ENCODE peak calls at places on chromosomes 16 and 17, in four cellular contexts. Y, Z, F and E are unnamed samples.

GRCh38 chr17:50173335-50173941 is 7.6 kb downstream of the SGCA start:
- DNase-seq in Z (no peak), F (no peak), Y (no peak), E (no peak)

GRCh38 chr17:37220609-37220953 is 155.2 kb upstream of the C17orf78 start:
- DNase-seq in Z (peak; percentile 25), Y (peak; percentile 28), F (no peak), E (peak; percentile 7)

GRCh38 chr16:709651-710499 is 4.3 kb upstream of the FBXL16 start:
- DNase-seq in F (no peak), Y (peak; percentile 71), Z (no peak), E (no peak)

GRCh38 chr17:79207957-79208356 is 133.3 kb downstream of the ENGASE start:
- DNase-seq in Y (no peak), Z (no peak), F (no peak), E (no peak)

GRCh38 chr16:54059319-54059718 is 227.3 kb downstream of the IRX3 start:
- DNase-seq in Z (no peak), Y (no peak), F (peak; percentile 16), E (no peak)

GRCh38 chr16:59543641-59544040 is 809.5 kb upstream of the GOT2 start:
- DNase-seq in Z (no peak), Y (no peak), F (no peak), E (no peak)

GRCh38 chr17:59397316-59398073 is 66.0 kb downstream of the YPEL2 start:
- DNase-seq in Y (no peak), F (no peak), Z (no peak), E (no peak)

GRCh38 chr16:66366433-66367299 is at the start of gene CDH5:
- DNase-seq in Z (no peak), Y (no peak), F (no peak), E (no peak)

GRCh38 chr16:23826528-23827244 is 9.1 kb upstream of the PRKCB start:
- DNase-seq in Y (no peak), F (no peak), Z (peak; percentile 71), E (peak; percentile 34)

GRCh38 chr16:2819179-2819938 is 2.3 kb downstream of the PRSS21 start:
- DNase-seq in Y (no peak), F (no peak), Z (no peak), E (no peak)

GRCh38 chr16:51407199-51407598 is 256.1 kb upstream of the SALL1 start:
- DNase-seq in Y (no peak), F (no peak), Z (no peak), E (no peak)

GRCh38 chr17:49588726-49589555 is 13.3 kb downstream of the NXPH3 start:
- DNase-seq in Y (no peak), F (no peak), Z (no peak), E (no peak)

GRCh38 chr16:55503726-55504553 is 4.9 kb upstream of the LPCAT2 start:
- DNase-seq in Y (no peak), F (no peak), Z (no peak), E (no peak)

GRCh38 chr17:60161598-60162330 is 12.0 kb downstream of the CA4 start:
- DNase-seq in F (peak; percentile 83), Y (peak; percentile 3), Z (no peak), E (no peak)

GRCh38 chr16:17331991-17332390 is 138.8 kb downstream of the XYLT1 start:
- DNase-seq in F (no peak), Z (no peak), Y (no peak), E (no peak)

GRCh38 chr17:45104029-45104428 is 28.3 kb downstream of the PLCD3 start:
- DNase-seq in F (no peak), Z (no peak), Y (no peak), E (no peak)
- TF ChIP-seq CTCF in F (no peak), Z (no peak), Y (no peak), E (no peak)

GRCh38 chr17:12256380-12256995 is 235.8 kb downstream of the MAP2K4 start:
- DNase-seq in F (no peak), Z (peak; percentile 59), Y (peak; percentile 70), E (peak; percentile 39)

GRCh38 chr17:12252442-12252841 is 231.8 kb downstream of the MAP2K4 start:
- DNase-seq in Y (no peak), F (no peak), Z (no peak), E (no peak)

GRCh38 chr17:12257176-12257575 is 236.5 kb downstream of the MAP2K4 start:
- DNase-seq in Z (no peak), F (no peak), Y (no peak), E (no peak)

GRCh38 chr17:12250973-12251372 is 230.3 kb downstream of the MAP2K4 start:
- DNase-seq in Y (no peak), F (no peak), Z (no peak), E (no peak)

DNA sequence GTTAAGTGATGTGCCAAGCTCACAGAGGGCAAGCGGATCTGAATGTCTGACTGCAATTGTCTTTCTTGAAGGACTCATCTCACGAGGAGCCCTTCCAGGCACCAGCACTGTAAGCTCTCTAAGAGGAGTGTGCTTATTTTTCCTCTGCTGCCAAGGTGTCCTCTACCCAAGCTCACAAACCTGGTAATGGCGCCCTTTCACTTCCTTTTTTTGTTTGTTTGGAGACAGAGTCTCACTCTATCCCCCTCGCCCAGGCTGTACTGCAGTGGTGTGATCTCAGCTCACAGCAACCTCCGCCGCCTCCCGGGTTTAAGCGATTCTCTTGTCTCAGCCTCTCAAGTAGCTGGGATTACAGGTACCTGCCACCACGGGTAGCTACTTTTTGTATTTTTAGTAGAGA is 233.8 kb downstream of the MAP2K4 start:
- DNase-seq in Y (no peak), F (no peak), Z (peak; percentile 4), E (no peak)
- H2AFZ ChIP-seq in Y (no peak overlapping the region), F (peak overlapping the region; percentile 44), Z (no peak overlapping the region), E (no peak overlapping the region)

DNA sequence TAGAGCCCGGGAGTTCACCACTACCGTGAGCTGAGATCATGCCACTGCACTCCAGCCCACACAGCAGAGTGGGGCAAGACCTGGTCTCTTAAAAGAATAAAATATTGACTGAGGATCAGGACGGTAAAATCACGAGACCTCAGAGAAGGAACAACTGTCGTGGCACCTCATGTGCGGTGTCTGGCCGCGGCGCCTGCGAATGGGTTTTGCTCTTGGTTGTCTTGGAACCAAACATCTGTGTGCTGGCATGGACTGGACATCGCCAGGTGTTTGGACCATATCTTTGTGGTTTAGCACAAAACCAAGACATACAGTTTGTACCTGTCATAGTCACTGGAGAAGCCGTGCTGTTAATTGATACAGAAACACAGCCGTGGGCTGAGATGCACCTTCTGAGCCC is 212.9 kb upstream of the CHMP6 start:
- DNase-seq in Z (no peak), Y (no peak), F (no peak), E (no peak)
- H4K20me1 ChIP-seq in Z (no peaks in the 10 kb centered on the region), Y (no peaks in the 10 kb centered on the region), F (no peaks in the 10 kb centered on the region), E (no peaks in the 10 kb centered on the region)

GRCh38 chr16:89293276-89294143 is 76.0 kb downstream of the ZNF778 start:
- DNase-seq in Y (no peak), F (peak; percentile 81), Z (no peak), E (no peak)
- TF ChIP-seq CTCF in Y (no peak), F (peak; percentile 51), Z (no peak), E (no peak)

GRCh38 chr17:27741971-27742370 is 58.4 kb downstream of the NOS2 start:
- DNase-seq in Z (no peak), F (peak; percentile 20), Y (no peak), E (no peak)
- H2AFZ ChIP-seq in Z (no peak overlapping the region), F (peak overlapping the region; percentile 39), Y (no peak overlapping the region), E (no peak overlapping the region)

DNA sequence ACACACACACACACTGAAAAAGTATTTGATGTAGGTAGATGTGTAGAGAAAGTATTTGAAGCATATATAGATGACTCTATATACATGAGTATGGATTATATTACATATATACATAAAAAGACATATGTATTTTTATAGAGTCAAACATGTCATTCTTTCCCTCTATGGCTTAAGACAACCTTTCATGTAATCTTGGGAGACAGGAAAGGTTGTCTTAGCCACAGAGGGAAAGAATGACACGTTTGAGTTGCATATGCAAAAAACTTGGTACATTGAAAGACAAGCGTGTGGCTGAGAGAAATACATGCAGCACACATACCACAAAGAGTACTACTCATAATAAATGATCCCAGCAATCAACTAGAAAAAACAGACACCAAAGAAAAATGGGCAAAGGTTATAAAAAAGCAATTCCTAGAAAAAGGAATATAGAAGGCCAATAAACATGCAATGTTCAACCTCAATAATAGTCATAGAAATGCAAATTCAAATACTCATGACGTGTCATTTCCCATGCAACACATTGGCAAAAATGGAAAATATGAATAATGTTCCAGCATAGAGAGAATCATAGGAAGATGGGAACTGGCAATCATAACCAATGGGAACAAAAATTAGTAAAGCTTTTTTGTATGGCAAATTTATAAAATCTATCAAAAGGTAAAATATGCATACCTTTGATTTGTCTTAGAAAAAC is 69.0 kb downstream of the SPECC1 start:
- DNase-seq in F (no peak), Z (no peak), Y (no peak), E (no peak)
- H4K20me1 ChIP-seq in F (no peaks in the 10 kb centered on the region), Z (no peaks in the 10 kb centered on the region), Y (no peaks in the 10 kb centered on the region), E (no peaks in the 10 kb centered on the region)

DNA sequence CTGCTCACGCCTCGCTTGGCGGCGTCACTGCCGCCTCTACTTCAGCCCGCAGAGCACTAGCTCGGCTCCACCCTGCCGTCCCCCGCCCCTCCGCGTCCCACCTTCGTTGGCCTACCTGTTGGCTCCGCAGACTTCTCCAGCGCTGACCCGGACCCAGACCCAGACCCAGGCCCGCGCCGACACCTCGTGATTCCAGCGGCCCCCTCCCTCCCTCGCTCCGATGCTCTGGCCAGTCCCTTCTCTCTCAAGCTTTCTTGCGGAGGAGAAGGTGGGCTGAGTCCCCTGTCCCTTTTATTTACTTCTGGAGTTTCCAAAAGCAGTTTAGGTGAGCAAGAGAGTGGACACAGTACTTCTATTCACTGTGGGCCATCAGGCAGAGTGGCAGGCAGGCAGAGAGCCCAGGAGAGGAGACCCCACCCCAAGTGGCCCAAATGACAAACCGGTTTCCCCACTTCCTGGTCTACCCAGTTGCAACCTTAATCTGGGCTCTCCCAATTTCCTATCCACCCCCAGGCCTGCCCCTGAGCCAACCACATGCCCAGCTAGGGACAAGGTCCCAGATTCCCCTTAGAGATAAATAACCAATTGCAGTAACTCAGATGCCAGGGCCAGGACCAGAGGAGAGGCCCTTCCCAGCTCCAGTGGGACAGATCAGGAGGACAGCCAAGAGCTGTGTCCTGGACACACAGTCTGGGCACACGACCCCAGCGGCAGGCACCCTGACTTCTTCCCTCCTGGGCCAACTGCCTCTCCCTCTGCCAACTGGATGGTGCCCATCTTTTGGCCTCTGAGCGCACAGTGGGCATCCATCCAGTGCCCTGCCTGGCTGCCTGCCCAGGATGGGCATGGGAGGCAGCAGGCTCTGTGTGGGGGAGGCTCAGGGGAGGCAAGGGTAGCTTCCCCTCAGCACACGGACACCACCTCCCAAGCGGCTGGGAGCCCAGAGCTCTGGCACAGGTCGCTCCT is 1.2 kb upstream of the SRCIN1 start:
- DNase-seq in Y (no peak), Z (no peak), F (no peak), E (no peak)
- TF ChIP-seq CTCF in Y (no peak), Z (peak; percentile 31), F (no peak), E (no peak)

DNA sequence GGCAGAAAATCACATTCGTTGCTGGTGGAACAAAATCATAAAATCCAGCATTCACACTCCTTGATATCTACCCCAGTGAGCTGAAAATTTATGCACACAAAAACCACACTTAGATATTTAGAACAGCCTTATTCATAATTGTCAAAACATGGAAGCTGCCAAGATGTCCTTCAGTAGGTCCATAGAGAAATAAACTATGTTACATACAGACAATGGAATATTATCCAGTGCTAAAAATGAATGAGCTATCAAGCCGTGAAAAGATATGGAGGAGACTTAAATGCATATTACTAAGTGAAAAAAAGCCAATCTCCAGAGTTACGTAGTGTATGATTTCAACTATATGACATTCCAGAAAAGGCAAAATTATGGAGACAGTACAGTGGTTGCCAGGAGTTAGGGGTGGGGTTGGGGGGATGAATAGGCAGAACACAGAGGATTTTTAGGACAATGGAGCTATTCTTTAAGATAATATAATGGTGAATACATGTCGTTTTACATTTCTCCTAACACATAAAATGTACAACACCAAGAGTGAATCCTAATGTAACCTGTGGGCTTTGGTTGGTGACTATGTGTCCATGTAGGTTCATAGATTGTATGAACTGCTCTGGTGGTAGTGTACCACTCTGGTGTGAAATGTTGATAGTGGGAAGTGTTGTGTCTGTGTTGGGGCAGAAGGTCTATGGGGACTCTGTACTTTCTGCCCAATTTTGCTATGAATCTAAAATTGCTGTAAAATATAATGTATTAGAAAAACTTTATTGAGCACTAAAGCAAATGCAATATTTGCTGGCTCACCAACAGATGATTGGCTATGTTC is 122.6 kb downstream of the USP22 start:
- DNase-seq in Y (no peak), F (no peak), Z (no peak), E (no peak)
- H2AFZ ChIP-seq in Y (no peak overlapping the region), F (no peak overlapping the region), Z (no peak overlapping the region), E (no peak overlapping the region)